ENCODE peak calls at places on chromosomes 1 and 21, in six cellular contexts. One of them, this sample, is unnamed.

GRCh38 chr1:20376880-20377494 is 86.3 kb downstream of the VWA5B1 start:
- DNase-seq in epithelial cell of esophagus: peak; percentile 42
- DNase-seq in astrocyte of the spinal cord: peak; percentile 33
- DNase-seq in tibial artery: no peak
- DNase-seq in CD4-positive, alpha-beta T cell: peak; percentile 51
- DNase-seq in Calu3: peak; percentile 68
- DNase-seq in this sample: peak; percentile 58

GRCh38 chr1:22296701-22297591 is 154.0 kb upstream of the WNT4 start:
- DNase-seq in epithelial cell of esophagus: peak; percentile 53
- DNase-seq in Calu3: no peak
- DNase-seq in astrocyte of the spinal cord: no peak
- DNase-seq in CD4-positive, alpha-beta T cell: no peak
- DNase-seq in tibial artery: no peak
- DNase-seq in this sample: no peak

GRCh38 chr1:244654284-244655038 is 1.5 kb downstream of the DESI2 start:
- DNase-seq in astrocyte of the spinal cord: peak; percentile 15
- DNase-seq in tibial artery: no peak
- DNase-seq in Calu3: no peak
- DNase-seq in epithelial cell of esophagus: peak; percentile 16
- DNase-seq in CD4-positive, alpha-beta T cell: no peak
- DNase-seq in this sample: no peak

GRCh38 chr1:61481313-61481712 is 243.6 kb downstream of the TM2D1 start:
- DNase-seq in epithelial cell of esophagus: peak; percentile 80
- DNase-seq in Calu3: no peak
- DNase-seq in CD4-positive, alpha-beta T cell: no peak
- DNase-seq in astrocyte of the spinal cord: no peak
- DNase-seq in tibial artery: no peak
- DNase-seq in this sample: no peak

GRCh38 chr1:36137226-36137625 is 12.1 kb downstream of the TRAPPC3 start:
- DNase-seq in CD4-positive, alpha-beta T cell: no peak
- DNase-seq in Calu3: no peak
- DNase-seq in tibial artery: no peak
- DNase-seq in epithelial cell of esophagus: no peak
- DNase-seq in astrocyte of the spinal cord: no peak
- DNase-seq in this sample: no peak

GRCh38 chr1:26112407-26112775 is 767 bp downstream of the PDIK1L start:
- DNase-seq in epithelial cell of esophagus: no peak
- DNase-seq in astrocyte of the spinal cord: no peak
- DNase-seq in tibial artery: no peak
- DNase-seq in Calu3: no peak
- DNase-seq in CD4-positive, alpha-beta T cell: no peak
- DNase-seq in this sample: no peak

GRCh38 chr21:20259035-20259867 is 739.0 kb upstream of the NCAM2 start:
- DNase-seq in tibial artery: no peak
- DNase-seq in epithelial cell of esophagus: no peak
- DNase-seq in Calu3: no peak
- DNase-seq in CD4-positive, alpha-beta T cell: no peak
- DNase-seq in astrocyte of the spinal cord: no peak
- DNase-seq in this sample: no peak

GRCh38 chr1:6625579-6626149 is 996 bp downstream of the THAP3 start:
- DNase-seq in Calu3: no peak
- DNase-seq in epithelial cell of esophagus: peak; percentile 66
- DNase-seq in CD4-positive, alpha-beta T cell: no peak
- DNase-seq in astrocyte of the spinal cord: peak; percentile 34
- DNase-seq in tibial artery: no peak
- DNase-seq in this sample: peak; percentile 60

GRCh38 chr1:184465489-184466146 is 78.8 kb downstream of the C1orf21 start:
- DNase-seq in Calu3: no peak
- DNase-seq in epithelial cell of esophagus: no peak
- DNase-seq in astrocyte of the spinal cord: no peak
- DNase-seq in CD4-positive, alpha-beta T cell: no peak
- DNase-seq in tibial artery: no peak
- DNase-seq in this sample: peak; percentile 4

GRCh38 chr1:59709333-59709732 is 105.4 kb upstream of the HOOK1 start:
- DNase-seq in epithelial cell of esophagus: no peak
- DNase-seq in CD4-positive, alpha-beta T cell: no peak
- DNase-seq in Calu3: no peak
- DNase-seq in astrocyte of the spinal cord: no peak
- DNase-seq in tibial artery: no peak
- DNase-seq in this sample: no peak

GRCh38 chr1:160377585-160378206 is 10.8 kb downstream of the NHLH1 start:
- DNase-seq in astrocyte of the spinal cord: peak; percentile 28
- DNase-seq in CD4-positive, alpha-beta T cell: no peak
- DNase-seq in Calu3: no peak
- DNase-seq in tibial artery: no peak
- DNase-seq in epithelial cell of esophagus: peak; percentile 76
- DNase-seq in this sample: peak; percentile 10

GRCh38 chr21:36004441-36004840 is 55.9 kb downstream of the SETD4 start:
- DNase-seq in CD4-positive, alpha-beta T cell: no peak
- DNase-seq in epithelial cell of esophagus: no peak
- DNase-seq in astrocyte of the spinal cord: no peak
- DNase-seq in Calu3: no peak
- DNase-seq in tibial artery: no peak
- DNase-seq in this sample: no peak

GRCh38 chr1:234603221-234604204 is 6.5 kb downstream of the IRF2BP2 start:
- DNase-seq in Calu3: no peak
- DNase-seq in astrocyte of the spinal cord: peak; percentile 67
- DNase-seq in tibial artery: no peak
- DNase-seq in CD4-positive, alpha-beta T cell: no peak
- DNase-seq in epithelial cell of esophagus: peak; percentile 52
- DNase-seq in this sample: peak; percentile 74

GRCh38 chr1:229227298-229227919 is 43.5 kb upstream of the RAB4A start:
- DNase-seq in Calu3: peak; percentile 92
- DNase-seq in tibial artery: peak; percentile 85
- DNase-seq in astrocyte of the spinal cord: peak; percentile 67
- DNase-seq in CD4-positive, alpha-beta T cell: peak; percentile 80
- DNase-seq in epithelial cell of esophagus: peak; percentile 76
- DNase-seq in this sample: peak; percentile 84

GRCh38 chr1:63898428-63899220 is 124.8 kb downstream of the ROR1 start:
- DNase-seq in epithelial cell of esophagus: no peak
- DNase-seq in Calu3: no peak
- DNase-seq in tibial artery: no peak
- DNase-seq in astrocyte of the spinal cord: no peak
- DNase-seq in CD4-positive, alpha-beta T cell: no peak
- DNase-seq in this sample: no peak

GRCh38 chr1:34479731-34480130 is 275.1 kb upstream of the GJB5 start:
- DNase-seq in astrocyte of the spinal cord: no peak
- DNase-seq in CD4-positive, alpha-beta T cell: no peak
- DNase-seq in epithelial cell of esophagus: no peak
- DNase-seq in tibial artery: no peak
- DNase-seq in Calu3: no peak
- DNase-seq in this sample: no peak

GRCh38 chr1:89047734-89048133 is 17.3 kb downstream of the GBP1 start:
- DNase-seq in astrocyte of the spinal cord: peak; percentile 24
- DNase-seq in Calu3: no peak
- DNase-seq in CD4-positive, alpha-beta T cell: no peak
- DNase-seq in epithelial cell of esophagus: peak; percentile 78
- DNase-seq in tibial artery: no peak
- DNase-seq in this sample: peak; percentile 73

GRCh38 chr1:154938604-154939399 is 2.3 kb upstream of the PMVK start:
- DNase-seq in CD4-positive, alpha-beta T cell: no peak
- DNase-seq in epithelial cell of esophagus: peak; percentile 88
- DNase-seq in astrocyte of the spinal cord: no peak
- DNase-seq in Calu3: no peak
- DNase-seq in tibial artery: no peak
- DNase-seq in this sample: no peak

GRCh38 chr21:36624105-36624504 is 74.8 kb upstream of the SIM2 start:
- DNase-seq in tibial artery: no peak
- DNase-seq in epithelial cell of esophagus: no peak
- DNase-seq in astrocyte of the spinal cord: no peak
- DNase-seq in Calu3: no peak
- DNase-seq in CD4-positive, alpha-beta T cell: no peak
- DNase-seq in this sample: no peak

GRCh38 chr1:169060906-169061683 is 45.4 kb upstream of the ATP1B1 start:
- DNase-seq in epithelial cell of esophagus: no peak
- DNase-seq in Calu3: no peak
- DNase-seq in tibial artery: no peak
- DNase-seq in CD4-positive, alpha-beta T cell: no peak
- DNase-seq in astrocyte of the spinal cord: no peak
- DNase-seq in this sample: no peak

GRCh38 chr1:156623946-156624813 is 5.0 kb downstream of the HAPLN2 start:
- DNase-seq in astrocyte of the spinal cord: peak; percentile 21
- DNase-seq in epithelial cell of esophagus: peak; percentile 48
- DNase-seq in CD4-positive, alpha-beta T cell: no peak
- DNase-seq in Calu3: peak; percentile 76
- DNase-seq in tibial artery: peak; percentile 76
- DNase-seq in this sample: peak; percentile 43

GRCh38 chr21:42692688-42693087 is 39.3 kb downstream of the PDE9A start:
- DNase-seq in tibial artery: no peak
- DNase-seq in Calu3: no peak
- DNase-seq in epithelial cell of esophagus: no peak
- DNase-seq in CD4-positive, alpha-beta T cell: no peak
- DNase-seq in astrocyte of the spinal cord: no peak
- DNase-seq in this sample: no peak

GRCh38 chr1:114009393-114009792 is 30.1 kb downstream of the OLFML3 start:
- DNase-seq in epithelial cell of esophagus: peak; percentile 47
- DNase-seq in astrocyte of the spinal cord: no peak
- DNase-seq in CD4-positive, alpha-beta T cell: no peak
- DNase-seq in tibial artery: no peak
- DNase-seq in Calu3: no peak
- DNase-seq in this sample: peak; percentile 53

GRCh38 chr1:17010601-17011438 is 908 bp downstream of the ATP13A2 start:
- DNase-seq in tibial artery: no peak
- DNase-seq in astrocyte of the spinal cord: no peak
- DNase-seq in CD4-positive, alpha-beta T cell: peak; percentile 9
- DNase-seq in Calu3: peak; percentile 5
- DNase-seq in epithelial cell of esophagus: peak; percentile 39
- DNase-seq in this sample: peak; percentile 34

GRCh38 chr1:89794406-89794805 is 26.4 kb upstream of the LRRC8D start:
- DNase-seq in tibial artery: no peak
- DNase-seq in astrocyte of the spinal cord: peak; percentile 45
- DNase-seq in Calu3: no peak
- DNase-seq in epithelial cell of esophagus: no peak
- DNase-seq in CD4-positive, alpha-beta T cell: no peak
- DNase-seq in this sample: peak; percentile 56

GRCh38 chr1:231508941-231509340 is 19.5 kb upstream of the TSNAX start:
- DNase-seq in tibial artery: no peak
- DNase-seq in epithelial cell of esophagus: no peak
- DNase-seq in astrocyte of the spinal cord: no peak
- DNase-seq in CD4-positive, alpha-beta T cell: no peak
- DNase-seq in Calu3: no peak
- DNase-seq in this sample: no peak

DNA sequence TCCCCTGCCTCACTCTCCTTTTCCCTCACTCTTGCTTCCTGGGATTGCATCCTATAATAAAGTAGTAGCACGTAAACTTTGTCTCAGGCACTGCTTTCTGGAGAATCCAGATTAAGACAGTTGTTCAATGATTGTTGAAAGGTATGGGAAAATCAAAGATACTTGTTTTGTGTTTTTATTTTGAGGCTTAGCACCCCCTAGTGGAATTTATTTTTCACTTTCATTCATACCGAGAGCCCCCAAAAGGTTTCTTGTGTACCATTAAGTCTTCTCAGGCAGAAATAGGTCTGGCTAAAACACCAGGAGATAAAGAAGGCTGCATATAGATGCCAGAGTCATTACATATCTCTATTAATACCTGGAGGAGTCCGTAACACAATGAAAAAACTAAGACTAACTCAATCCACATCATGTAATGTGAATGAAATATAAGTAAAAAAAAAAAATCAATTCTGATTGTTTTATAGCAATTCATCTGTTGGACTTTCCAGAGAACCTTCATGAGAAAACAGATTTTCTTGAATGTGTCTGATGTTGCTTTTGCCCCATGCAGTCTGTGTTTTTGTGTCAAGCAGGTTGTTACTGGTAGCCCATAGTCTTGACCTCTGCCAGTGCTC is 103.5 kb downstream of the RPE65 start:
- DNase-seq in tibial artery: no peak
- DNase-seq in epithelial cell of esophagus: peak; percentile 34
- DNase-seq in Calu3: no peak
- DNase-seq in astrocyte of the spinal cord: peak; percentile 65
- DNase-seq in CD4-positive, alpha-beta T cell: no peak
- DNase-seq in this sample: peak; percentile 63
- TF ChIP-seq CTCF in tibial artery: peak; percentile 39
- TF ChIP-seq CTCF in epithelial cell of esophagus: peak; percentile 38
- TF ChIP-seq CTCF in Calu3: peak; percentile 25
- TF ChIP-seq CTCF in astrocyte of the spinal cord: peak; percentile 42
- TF ChIP-seq CTCF in CD4-positive, alpha-beta T cell: no peak
- TF ChIP-seq CTCF in this sample: peak; percentile 50

GRCh38 chr1:41758490-41758889 is 160.2 kb downstream of the HIVEP3 start:
- DNase-seq in epithelial cell of esophagus: no peak
- DNase-seq in tibial artery: no peak
- DNase-seq in Calu3: no peak
- DNase-seq in astrocyte of the spinal cord: peak; percentile 39
- DNase-seq in CD4-positive, alpha-beta T cell: no peak
- DNase-seq in this sample: peak; percentile 71

GRCh38 chr1:41749992-41750745 is 168.6 kb downstream of the HIVEP3 start:
- DNase-seq in CD4-positive, alpha-beta T cell: no peak
- DNase-seq in Calu3: no peak
- DNase-seq in astrocyte of the spinal cord: no peak
- DNase-seq in tibial artery: peak; percentile 13
- DNase-seq in epithelial cell of esophagus: no peak
- DNase-seq in this sample: no peak

GRCh38 chr1:41752514-41753170 is 166.1 kb downstream of the HIVEP3 start:
- DNase-seq in epithelial cell of esophagus: peak; percentile 50
- DNase-seq in tibial artery: no peak
- DNase-seq in astrocyte of the spinal cord: no peak
- DNase-seq in Calu3: no peak
- DNase-seq in CD4-positive, alpha-beta T cell: no peak
- DNase-seq in this sample: no peak

GRCh38 chr1:41751804-41752513 is 166.8 kb downstream of the HIVEP3 start:
- DNase-seq in epithelial cell of esophagus: no peak
- DNase-seq in Calu3: no peak
- DNase-seq in CD4-positive, alpha-beta T cell: no peak
- DNase-seq in tibial artery: no peak
- DNase-seq in astrocyte of the spinal cord: peak; percentile 89
- DNase-seq in this sample: peak; percentile 74

DNA sequence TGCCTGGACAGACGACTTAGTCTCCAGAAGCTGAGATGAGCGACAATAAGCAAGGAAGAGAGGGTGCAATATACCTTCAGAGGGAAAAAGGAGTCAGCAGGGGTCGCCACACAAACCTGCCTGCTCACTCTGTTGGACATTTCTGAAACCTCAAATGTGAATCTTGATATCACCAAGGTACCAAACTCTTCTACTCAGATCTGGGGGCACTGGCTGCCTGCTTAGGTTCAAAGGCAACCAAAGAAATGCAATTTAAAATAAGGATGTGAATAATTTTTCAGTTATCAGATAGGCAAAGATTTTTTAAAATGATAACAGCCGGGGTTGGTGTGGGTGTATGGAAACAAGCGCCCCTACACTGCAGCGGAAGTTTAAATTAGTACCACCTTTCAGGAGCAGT is 164.2 kb downstream of the HIVEP3 start:
- DNase-seq in epithelial cell of esophagus: no peak
- DNase-seq in tibial artery: no peak
- DNase-seq in Calu3: no peak
- DNase-seq in astrocyte of the spinal cord: no peak
- DNase-seq in CD4-positive, alpha-beta T cell: no peak
- DNase-seq in this sample: no peak
- TF ChIP-seq CTCF in epithelial cell of esophagus: no peak
- TF ChIP-seq CTCF in tibial artery: no peak
- TF ChIP-seq CTCF in Calu3: no peak
- TF ChIP-seq CTCF in astrocyte of the spinal cord: peak; percentile 5
- TF ChIP-seq CTCF in CD4-positive, alpha-beta T cell: peak; percentile 31
- TF ChIP-seq CTCF in this sample: no peak

GRCh38 chr1:18943914-18944572 is 12.4 kb downstream of the IFFO2 start:
- DNase-seq in astrocyte of the spinal cord: no peak
- DNase-seq in tibial artery: no peak
- DNase-seq in Calu3: no peak
- DNase-seq in epithelial cell of esophagus: no peak
- DNase-seq in CD4-positive, alpha-beta T cell: no peak
- DNase-seq in this sample: no peak
- TF ChIP-seq CTCF in astrocyte of the spinal cord: no peak
- TF ChIP-seq CTCF in tibial artery: no peak
- TF ChIP-seq CTCF in Calu3: no peak
- TF ChIP-seq CTCF in epithelial cell of esophagus: no peak
- TF ChIP-seq CTCF in CD4-positive, alpha-beta T cell: no peak
- TF ChIP-seq CTCF in this sample: no peak

GRCh38 chr1:85581802-85582686 is 1.5 kb downstream of the CCN1 start:
- DNase-seq in CD4-positive, alpha-beta T cell: no peak
- DNase-seq in astrocyte of the spinal cord: peak; percentile 82
- DNase-seq in epithelial cell of esophagus: peak; percentile 90
- DNase-seq in tibial artery: peak; percentile 77
- DNase-seq in Calu3: peak; percentile 78
- DNase-seq in this sample: peak; percentile 88
- TF ChIP-seq CTCF in CD4-positive, alpha-beta T cell: no peak
- TF ChIP-seq CTCF in astrocyte of the spinal cord: peak; percentile 53
- TF ChIP-seq CTCF in epithelial cell of esophagus: peak; percentile 71
- TF ChIP-seq CTCF in tibial artery: peak; percentile 48
- TF ChIP-seq CTCF in Calu3: peak; percentile 47
- TF ChIP-seq CTCF in this sample: peak; percentile 36

This sample was measured in fibroblast of pulmonary artery.